ENCODE peak calls at places on chromosomes 1 and 21, in nine cellular contexts. One of them, this sample, is unnamed.

GRCh38 chr1:12600880-12601633 is 17.0 kb downstream of the DHRS3 start:
- DNase-seq in HFF-Myc: no peak
- DNase-seq in Calu3: peak
- DNase-seq in CD4-positive, alpha-beta T cell: no peak
- DNase-seq in nephron progenitor cell: peak
- DNase-seq in PC-9: no peak
- DNase-seq in WTC11: peak
- DNase-seq in progenitor cell of endocrine pancreas: no peak
- DNase-seq in psoas muscle: peak
- DNase-seq in this sample: no peak

GRCh38 chr1:230308821-230309220 is 117.3 kb downstream of the PGBD5 start:
- DNase-seq in progenitor cell of endocrine pancreas: no peak
- DNase-seq in PC-9: no peak
- DNase-seq in nephron progenitor cell: no peak
- DNase-seq in HFF-Myc: no peak
- DNase-seq in psoas muscle: no peak
- DNase-seq in CD4-positive, alpha-beta T cell: no peak
- DNase-seq in Calu3: no peak
- DNase-seq in WTC11: no peak
- DNase-seq in this sample: no peak

GRCh38 chr1:46364612-46365011 is 24.0 kb downstream of the NSUN4 start:
- DNase-seq in Calu3: peak
- DNase-seq in progenitor cell of endocrine pancreas: no peak
- DNase-seq in nephron progenitor cell: no peak
- DNase-seq in CD4-positive, alpha-beta T cell: no peak
- DNase-seq in PC-9: no peak
- DNase-seq in psoas muscle: no peak
- DNase-seq in WTC11: no peak
- DNase-seq in HFF-Myc: peak
- DNase-seq in this sample: no peak

GRCh38 chr1:108199231-108199657 is 899 bp downstream of the SLC25A24 start:
- DNase-seq in Calu3: peak
- DNase-seq in nephron progenitor cell: no peak
- DNase-seq in WTC11: no peak
- DNase-seq in HFF-Myc: peak
- DNase-seq in CD4-positive, alpha-beta T cell: no peak
- DNase-seq in psoas muscle: no peak
- DNase-seq in PC-9: peak
- DNase-seq in progenitor cell of endocrine pancreas: no peak
- DNase-seq in this sample: no peak

GRCh38 chr21:38301321-38302214 is 44.8 kb downstream of the KCNJ15 start:
- DNase-seq in progenitor cell of endocrine pancreas: no peak
- DNase-seq in CD4-positive, alpha-beta T cell: no peak
- DNase-seq in nephron progenitor cell: no peak
- DNase-seq in WTC11: no peak
- DNase-seq in PC-9: no peak
- DNase-seq in Calu3: no peak
- DNase-seq in psoas muscle: no peak
- DNase-seq in HFF-Myc: no peak
- DNase-seq in this sample: no peak

GRCh38 chr1:234621657-234622335 is 11.8 kb upstream of the IRF2BP2 start:
- DNase-seq in HFF-Myc: no peak
- DNase-seq in PC-9: no peak
- DNase-seq in progenitor cell of endocrine pancreas: no peak
- DNase-seq in WTC11: no peak
- DNase-seq in Calu3: no peak
- DNase-seq in psoas muscle: no peak
- DNase-seq in nephron progenitor cell: no peak
- DNase-seq in CD4-positive, alpha-beta T cell: no peak
- DNase-seq in this sample: no peak

GRCh38 chr1:53450225-53450624 is 9.0 kb upstream of the DMRTB1 start:
- DNase-seq in PC-9: no peak
- DNase-seq in CD4-positive, alpha-beta T cell: no peak
- DNase-seq in psoas muscle: no peak
- DNase-seq in nephron progenitor cell: peak
- DNase-seq in WTC11: peak
- DNase-seq in progenitor cell of endocrine pancreas: no peak
- DNase-seq in Calu3: peak
- DNase-seq in HFF-Myc: no peak
- DNase-seq in this sample: no peak

GRCh38 chr1:205531191-205532025 is 26.9 kb downstream of the CDK18 start:
- DNase-seq in progenitor cell of endocrine pancreas: no peak
- DNase-seq in WTC11: no peak
- DNase-seq in Calu3: no peak
- DNase-seq in nephron progenitor cell: no peak
- DNase-seq in HFF-Myc: no peak
- DNase-seq in PC-9: no peak
- DNase-seq in CD4-positive, alpha-beta T cell: no peak
- DNase-seq in psoas muscle: peak
- DNase-seq in this sample: no peak

GRCh38 chr1:118945460-118945859 is 42.7 kb downstream of the TBX15 start:
- DNase-seq in PC-9: no peak
- DNase-seq in Calu3: no peak
- DNase-seq in nephron progenitor cell: no peak
- DNase-seq in HFF-Myc: no peak
- DNase-seq in psoas muscle: no peak
- DNase-seq in progenitor cell of endocrine pancreas: no peak
- DNase-seq in CD4-positive, alpha-beta T cell: no peak
- DNase-seq in WTC11: no peak
- DNase-seq in this sample: no peak

GRCh38 chr1:177848577-177848976 is 121.3 kb downstream of the SEC16B start:
- DNase-seq in HFF-Myc: no peak
- DNase-seq in nephron progenitor cell: no peak
- DNase-seq in CD4-positive, alpha-beta T cell: no peak
- DNase-seq in progenitor cell of endocrine pancreas: no peak
- DNase-seq in WTC11: no peak
- DNase-seq in psoas muscle: no peak
- DNase-seq in PC-9: no peak
- DNase-seq in Calu3: no peak
- DNase-seq in this sample: no peak

GRCh38 chr21:14895792-14896191 is 169.0 kb downstream of the NRIP1 start:
- DNase-seq in HFF-Myc: no peak
- DNase-seq in CD4-positive, alpha-beta T cell: no peak
- DNase-seq in progenitor cell of endocrine pancreas: no peak
- DNase-seq in PC-9: no peak
- DNase-seq in WTC11: no peak
- DNase-seq in Calu3: no peak
- DNase-seq in nephron progenitor cell: no peak
- DNase-seq in psoas muscle: no peak
- DNase-seq in this sample: no peak

GRCh38 chr1:46446646-46447498 is 42.8 kb upstream of the DMBX1 start:
- DNase-seq in PC-9: peak
- DNase-seq in progenitor cell of endocrine pancreas: peak
- DNase-seq in WTC11: peak
- DNase-seq in HFF-Myc: peak
- DNase-seq in Calu3: peak
- DNase-seq in nephron progenitor cell: peak
- DNase-seq in psoas muscle: peak
- DNase-seq in CD4-positive, alpha-beta T cell: peak
- DNase-seq in this sample: peak

GRCh38 chr1:7186382-7187120 is 401.3 kb downstream of the CAMTA1 start:
- DNase-seq in HFF-Myc: no peak
- DNase-seq in CD4-positive, alpha-beta T cell: no peak
- DNase-seq in progenitor cell of endocrine pancreas: no peak
- DNase-seq in nephron progenitor cell: no peak
- DNase-seq in Calu3: peak
- DNase-seq in PC-9: no peak
- DNase-seq in psoas muscle: no peak
- DNase-seq in WTC11: peak
- DNase-seq in this sample: no peak
- TF ChIP-seq CTCF in HFF-Myc: no peak
- TF ChIP-seq CTCF in CD4-positive, alpha-beta T cell: no peak
- TF ChIP-seq CTCF in progenitor cell of endocrine pancreas: peak
- TF ChIP-seq CTCF in nephron progenitor cell: no peak
- TF ChIP-seq CTCF in Calu3: no peak
- TF ChIP-seq CTCF in PC-9: no peak
- TF ChIP-seq CTCF in psoas muscle: no peak
- TF ChIP-seq CTCF in WTC11: peak
- TF ChIP-seq CTCF in this sample: no peak

GRCh38 chr1:117121589-117122296 is at the start of gene TRIM45:
- DNase-seq in nephron progenitor cell: peak
- DNase-seq in psoas muscle: peak
- DNase-seq in PC-9: peak
- DNase-seq in HFF-Myc: peak
- DNase-seq in progenitor cell of endocrine pancreas: peak
- DNase-seq in CD4-positive, alpha-beta T cell: peak
- DNase-seq in WTC11: peak
- DNase-seq in Calu3: peak
- DNase-seq in this sample: peak

GRCh38 chr1:117123274-117123673 is 1.7 kb upstream of the TRIM45 start:
- DNase-seq in Calu3: no peak
- DNase-seq in progenitor cell of endocrine pancreas: no peak
- DNase-seq in HFF-Myc: no peak
- DNase-seq in nephron progenitor cell: no peak
- DNase-seq in PC-9: no peak
- DNase-seq in CD4-positive, alpha-beta T cell: no peak
- DNase-seq in WTC11: no peak
- DNase-seq in psoas muscle: no peak
- DNase-seq in this sample: no peak

GRCh38 chr1:117120774-117121588 is 568 bp downstream of the TRIM45 start:
- DNase-seq in Calu3: no peak
- DNase-seq in progenitor cell of endocrine pancreas: peak
- DNase-seq in WTC11: no peak
- DNase-seq in psoas muscle: no peak
- DNase-seq in CD4-positive, alpha-beta T cell: no peak
- DNase-seq in nephron progenitor cell: peak
- DNase-seq in HFF-Myc: no peak
- DNase-seq in PC-9: no peak
- DNase-seq in this sample: peak

GRCh38 chr1:117118101-117118500 is 3.4 kb downstream of the TRIM45 start:
- DNase-seq in psoas muscle: no peak
- DNase-seq in nephron progenitor cell: no peak
- DNase-seq in progenitor cell of endocrine pancreas: no peak
- DNase-seq in HFF-Myc: no peak
- DNase-seq in Calu3: no peak
- DNase-seq in PC-9: no peak
- DNase-seq in CD4-positive, alpha-beta T cell: no peak
- DNase-seq in WTC11: no peak
- DNase-seq in this sample: no peak

DNA sequence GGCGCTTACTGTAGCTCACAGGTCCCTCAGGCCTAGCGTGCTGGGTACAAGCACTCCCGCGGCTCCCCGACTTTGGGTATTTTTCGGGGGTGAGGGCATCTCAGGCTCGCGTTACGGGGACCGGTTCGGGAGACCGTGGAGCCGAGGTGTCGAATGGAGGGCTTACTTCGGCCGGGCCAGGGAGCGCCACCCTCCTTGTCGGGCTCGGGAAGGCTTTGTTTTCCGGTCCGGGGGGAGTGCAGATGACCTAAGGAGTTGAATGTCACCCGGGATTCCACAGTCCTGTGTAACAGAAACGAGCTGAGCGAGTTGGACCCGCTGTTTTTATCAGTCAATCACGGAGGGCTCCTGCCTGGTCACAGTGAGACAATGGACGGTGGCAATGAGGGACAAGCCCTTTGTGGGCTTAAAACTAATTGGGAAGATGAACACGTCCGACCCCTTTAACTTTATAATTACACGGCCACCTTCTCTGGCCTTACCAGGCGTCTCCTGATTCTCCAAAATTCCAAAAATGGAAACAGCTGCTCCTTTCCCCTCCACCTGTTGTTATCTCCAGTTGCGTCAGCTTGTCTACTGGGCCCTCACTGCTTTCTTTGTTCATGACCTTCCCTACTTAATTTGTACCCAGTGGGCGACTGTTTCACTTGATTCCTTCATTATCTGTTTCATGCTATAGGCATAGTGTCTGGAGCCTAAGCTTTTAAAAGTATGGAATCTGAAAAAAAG is 912 bp upstream of the TRIM45 start:
- DNase-seq in CD4-positive, alpha-beta T cell: no peak
- DNase-seq in nephron progenitor cell: no peak
- DNase-seq in progenitor cell of endocrine pancreas: no peak
- DNase-seq in Calu3: no peak
- DNase-seq in psoas muscle: no peak
- DNase-seq in WTC11: no peak
- DNase-seq in HFF-Myc: no peak
- DNase-seq in PC-9: no peak
- DNase-seq in this sample: no peak
- TF ChIP-seq CTCF in CD4-positive, alpha-beta T cell: peak
- TF ChIP-seq CTCF in nephron progenitor cell: no peak
- TF ChIP-seq CTCF in progenitor cell of endocrine pancreas: no peak
- TF ChIP-seq CTCF in Calu3: no peak
- TF ChIP-seq CTCF in psoas muscle: no peak
- TF ChIP-seq CTCF in WTC11: no peak
- TF ChIP-seq CTCF in HFF-Myc: no peak
- TF ChIP-seq CTCF in PC-9: peak
- TF ChIP-seq CTCF in this sample: peak

DNA sequence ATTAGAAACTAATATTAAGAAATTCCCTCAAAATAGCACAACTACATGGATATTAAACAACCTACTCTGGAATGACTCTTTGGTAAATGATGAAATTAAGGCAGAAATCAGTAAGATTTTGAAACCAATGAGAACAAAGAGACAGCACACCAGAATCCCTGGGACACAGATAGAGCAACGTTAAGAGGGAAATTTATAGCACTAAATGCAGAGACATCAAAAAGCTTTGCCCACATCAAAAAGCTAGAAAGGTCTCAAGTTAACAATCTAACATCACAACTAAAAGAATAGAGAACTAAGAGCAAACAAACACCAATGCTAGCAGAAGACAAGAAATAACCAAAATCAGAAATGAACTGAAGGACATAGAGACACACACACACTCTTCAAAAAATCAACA is 48.6 kb upstream of the LRRC8B start:
- DNase-seq in PC-9: no peak
- DNase-seq in WTC11: no peak
- DNase-seq in HFF-Myc: no peak
- DNase-seq in progenitor cell of endocrine pancreas: no peak
- DNase-seq in CD4-positive, alpha-beta T cell: no peak
- DNase-seq in Calu3: no peak
- DNase-seq in nephron progenitor cell: no peak
- DNase-seq in psoas muscle: no peak
- DNase-seq in this sample: no peak
- TF ChIP-seq CTCF in PC-9: no peak
- TF ChIP-seq CTCF in WTC11: no peak
- TF ChIP-seq CTCF in HFF-Myc: no peak
- TF ChIP-seq CTCF in progenitor cell of endocrine pancreas: no peak
- TF ChIP-seq CTCF in CD4-positive, alpha-beta T cell: no peak
- TF ChIP-seq CTCF in Calu3: no peak
- TF ChIP-seq CTCF in nephron progenitor cell: no peak
- TF ChIP-seq CTCF in psoas muscle: no peak
- TF ChIP-seq CTCF in this sample: no peak

DNA sequence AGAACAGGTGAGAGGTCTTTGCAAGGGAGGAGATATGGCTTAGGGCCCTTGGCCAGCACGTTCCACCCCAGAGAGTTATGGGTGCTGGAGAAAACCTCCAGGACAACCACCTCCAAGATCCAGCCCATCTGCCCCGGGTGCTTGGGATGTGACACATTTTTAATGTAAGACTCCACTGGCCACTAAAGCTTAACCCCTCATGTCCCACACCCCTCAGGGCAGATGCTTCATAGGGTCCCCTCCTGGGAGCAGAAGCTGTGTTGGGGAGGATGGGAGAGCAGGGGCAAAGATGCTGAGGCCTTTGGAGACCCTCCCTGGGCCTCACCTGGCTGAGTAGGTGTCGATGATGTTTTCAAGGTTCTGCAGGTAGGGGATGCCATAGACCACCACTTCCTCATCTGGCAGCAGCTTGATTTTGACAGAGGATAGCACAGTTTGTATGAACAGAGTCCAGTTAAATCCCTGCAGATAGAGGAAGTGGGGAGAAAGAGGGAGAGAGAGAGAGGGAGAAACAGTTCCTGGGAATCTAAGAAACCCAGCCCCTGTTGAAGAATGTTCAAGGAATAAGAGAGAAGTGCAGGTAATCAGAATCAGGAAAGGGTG is 11.9 kb downstream of the PRXL2B start:
- DNase-seq in psoas muscle: no peak
- DNase-seq in PC-9: no peak
- DNase-seq in HFF-Myc: no peak
- DNase-seq in nephron progenitor cell: no peak
- DNase-seq in WTC11: no peak
- DNase-seq in Calu3: no peak
- DNase-seq in CD4-positive, alpha-beta T cell: no peak
- DNase-seq in progenitor cell of endocrine pancreas: no peak
- DNase-seq in this sample: no peak
- TF ChIP-seq CTCF in psoas muscle: no peak
- TF ChIP-seq CTCF in PC-9: no peak
- TF ChIP-seq CTCF in HFF-Myc: no peak
- TF ChIP-seq CTCF in nephron progenitor cell: no peak
- TF ChIP-seq CTCF in WTC11: no peak
- TF ChIP-seq CTCF in Calu3: no peak
- TF ChIP-seq CTCF in CD4-positive, alpha-beta T cell: no peak
- TF ChIP-seq CTCF in progenitor cell of endocrine pancreas: no peak
- TF ChIP-seq CTCF in this sample: no peak